ENCODE peak calls at places on chromosomes 2 and 18, in six cellular contexts. S is GM23248, N is heart left ventricle, I is small intestine, K is K562, G is ovary. H is an unnamed sample. For H3K27me3, the result is how much of the 10 kb centered on the place peaks cover.

GRCh38 chr2:154720642-154721041 is 22.1 kb downstream of the KCNJ3 start:
- DNase-seq in K (no peak), S (no peak), N (no peak), G (no peak), I (no peak), H (no peak)

GRCh38 chr2:111160758-111161157 is 40.0 kb downstream of the BCL2L11 start:
- DNase-seq in K (no peak), I (no peak), N (no peak), S (peak), G (no peak), H (peak)

GRCh38 chr2:211014906-211015305 is 458.5 kb downstream of the CPS1 start:
- DNase-seq in N (no peak), I (no peak), S (no peak), K (no peak), G (no peak), H (no peak)

GRCh38 chr18:43265465-43265864 is 11.8 kb downstream of the SYT4 start:
- DNase-seq in N (no peak), S (no peak), G (no peak), K (no peak), I (no peak), H (no peak)

GRCh38 chr18:6855767-6856166 is 126.3 kb downstream of the ARHGAP28 start:
- DNase-seq in N (no peak), G (no peak), K (no peak), S (no peak), I (no peak), H (no peak)

GRCh38 chr2:189545424-189545823 is 35.2 kb downstream of the SLC40A1 start:
- DNase-seq in S (no peak), I (no peak), N (no peak), K (no peak), G (no peak), H (no peak)

GRCh38 chr2:158619496-158619895 is 162.7 kb downstream of the PKP4 start:
- DNase-seq in N (no peak), K (no peak), G (no peak), S (peak), I (peak), H (peak)

GRCh38 chr18:78150590-78150989 is 829.0 kb upstream of the SALL3 start:
- DNase-seq in G (no peak), I (no peak), N (no peak), S (no peak), K (no peak), H (no peak)

GRCh38 chr2:95347681-95348608 is 50.8 kb downstream of the KCNIP3 start:
- DNase-seq in S (no peak), G (no peak), K (no peak), I (no peak), N (no peak), H (no peak)

GRCh38 chr2:19256239-19256638 is 102.2 kb downstream of the OSR1 start:
- DNase-seq in K (no peak), G (no peak), N (no peak), I (peak), S (peak), H (peak)

DNA sequence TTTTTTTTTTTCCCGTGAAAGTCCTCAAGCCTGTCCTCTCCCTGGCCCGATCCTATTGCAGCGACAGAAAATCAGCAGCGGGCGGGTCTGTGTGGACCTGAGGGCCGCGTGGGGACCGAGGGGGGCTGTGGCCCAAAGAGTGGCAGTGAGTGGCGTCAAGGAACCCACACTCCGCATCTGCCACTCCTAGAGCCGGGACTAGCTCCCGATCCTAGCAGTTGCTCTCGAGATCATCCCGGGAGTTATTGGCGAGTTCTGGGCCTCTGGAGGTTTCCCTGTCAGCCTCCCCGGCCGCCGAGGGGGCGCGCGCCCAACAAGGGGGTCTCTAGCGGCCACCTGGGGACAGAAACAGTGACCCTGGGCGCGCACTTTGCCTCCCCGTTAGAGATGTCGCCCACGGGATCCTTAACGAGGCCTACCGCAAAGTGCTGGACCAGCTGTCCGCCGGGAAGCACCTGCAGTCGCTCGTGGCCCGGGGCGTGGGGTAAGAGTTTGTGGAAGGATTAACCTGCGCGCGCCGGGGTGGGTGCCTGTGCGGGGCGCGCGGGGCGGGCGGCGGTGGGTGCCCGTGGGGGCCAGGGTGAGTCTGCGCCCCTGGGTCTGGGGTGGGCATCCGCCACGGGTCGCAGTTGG is 3.3 kb downstream of the ADCYAP1 start:
- DNase-seq in K (no peak), G (no peak), S (no peak), N (no peak), I (no peak), H (no peak)
- H3K27me3 ChIP-seq in K (half or more), G (under half), S (half or more), N (half or more), I (under half), H (half or more)

DNA sequence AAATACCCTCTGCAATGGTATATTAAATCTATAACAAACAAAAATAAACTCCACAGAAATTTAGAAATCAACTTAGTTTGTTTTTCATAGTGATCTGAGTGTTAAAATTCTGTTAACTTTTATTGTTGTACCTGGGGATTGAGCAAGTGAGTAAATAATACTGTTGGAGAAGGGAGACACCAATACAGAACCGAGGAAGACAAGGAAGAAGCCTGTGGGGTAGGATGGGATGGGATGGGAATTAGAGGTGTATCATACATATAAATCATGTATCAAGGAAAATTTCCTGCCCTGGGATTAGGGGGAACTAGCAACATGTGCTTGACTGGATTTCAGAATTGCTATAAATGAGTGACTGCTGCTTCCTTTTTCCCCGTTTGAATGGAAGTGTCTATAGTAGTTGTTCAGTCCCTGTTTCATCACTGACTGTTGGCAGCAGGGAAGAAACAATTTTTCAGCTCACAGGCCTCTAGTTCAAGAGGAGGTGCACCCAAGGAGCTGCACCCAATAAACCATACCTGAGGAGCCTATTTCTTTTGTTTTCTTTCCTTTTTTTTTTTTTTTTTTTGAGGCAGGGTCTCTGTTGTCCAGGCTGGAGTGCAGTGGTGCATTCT is 53.1 kb downstream of the SP110 start:
- DNase-seq in S (no peak), K (no peak), G (no peak), N (no peak), I (no peak), H (no peak)
- H3K27me3 ChIP-seq in S (under half), K (under half), G (under half), N (under half), I (under half), H (under half)

DNA sequence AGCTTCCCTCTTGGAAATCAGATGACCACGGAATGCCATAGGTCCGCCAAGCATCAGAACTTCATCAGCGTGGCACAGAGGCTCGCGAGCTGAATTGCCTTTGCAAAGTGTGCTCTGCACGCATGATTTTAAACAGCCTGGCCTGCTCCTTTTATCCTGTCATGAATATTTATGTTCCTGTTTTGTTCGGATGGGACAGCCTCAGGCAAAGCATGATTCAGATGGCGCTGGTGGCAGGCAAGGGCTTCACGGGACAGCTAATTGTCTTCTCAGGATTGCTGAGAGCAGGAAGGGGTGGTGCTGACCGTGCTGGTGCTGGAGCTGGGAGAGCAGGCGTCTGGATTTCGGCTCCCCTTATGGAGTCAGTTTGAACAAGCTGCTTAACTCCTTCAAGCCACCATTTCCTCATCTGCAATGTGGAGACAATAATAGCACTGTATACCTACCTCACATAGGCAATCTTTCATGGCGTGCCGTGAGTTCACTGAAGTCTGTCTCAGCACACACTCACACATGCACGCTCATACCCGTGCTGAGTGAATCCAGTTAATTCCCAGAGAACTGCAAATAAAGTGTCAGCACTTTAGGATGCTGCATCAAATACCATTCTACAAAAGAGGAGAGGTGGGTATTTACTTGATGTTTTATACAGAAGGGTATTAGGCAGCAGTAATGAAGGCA is 79.7 kb upstream of the APCDD1 start:
- DNase-seq in I (no peak), N (no peak), S (peak), K (no peak), G (no peak), H (peak)
- H3K27me3 ChIP-seq in I (under half), N (under half), S (under half), K (under half), G (under half), H (under half)

GRCh38 chr2:26682155-26682554 is 10.4 kb upstream of the KCNK3 start:
- DNase-seq in N (no peak), G (no peak), S (peak), I (no peak), K (no peak), H (peak)
- H3K27me3 ChIP-seq in N (under half), G (under half), S (half or more), I (under half), K (under half), H (under half)

DNA sequence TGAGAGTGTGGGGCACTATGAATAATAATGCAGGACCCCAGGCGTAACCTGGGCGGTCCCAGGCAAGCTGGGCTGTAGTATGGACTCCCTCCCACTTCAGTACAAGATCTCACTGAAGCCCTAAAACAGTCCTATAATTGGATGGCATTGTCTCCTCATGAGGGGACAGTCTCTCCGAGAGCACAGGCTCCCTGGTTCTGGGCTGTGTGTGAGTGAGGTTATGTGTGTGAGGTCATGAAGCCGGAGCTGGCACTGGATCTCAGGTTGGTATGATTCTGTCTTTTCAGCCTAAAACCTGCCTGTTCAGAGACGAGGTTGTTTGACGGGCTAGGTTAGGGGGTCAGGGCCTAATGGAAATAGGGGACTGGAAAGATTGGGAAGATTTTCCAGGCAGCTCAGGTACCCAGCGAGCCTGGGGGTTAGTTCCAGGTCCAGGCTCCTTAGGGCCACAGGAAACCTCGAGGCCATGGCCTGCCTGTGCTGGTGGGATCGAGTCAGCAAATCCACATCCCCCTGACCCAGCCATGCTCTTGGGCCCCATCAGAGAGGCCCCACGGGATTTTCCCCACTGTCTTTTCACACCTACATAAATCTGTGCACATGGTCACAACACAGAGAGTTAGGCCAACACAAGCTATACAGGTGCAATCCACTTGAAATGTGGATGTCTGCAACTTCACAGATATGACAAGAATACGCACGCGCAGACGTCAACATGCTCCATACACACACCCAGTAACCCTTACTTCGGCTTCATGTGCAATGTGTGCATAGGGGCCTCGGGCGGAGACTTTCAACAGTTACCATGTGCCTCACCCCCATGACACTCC is 94.8 kb downstream of the INHBB start:
- DNase-seq in S (no peak), N (no peak), I (no peak), K (no peak), G (no peak), H (no peak)
- H3K27me3 ChIP-seq in S (under half), N (under half), I (under half), K (under half), G (under half), H (under half)

GRCh38 chr2:24815171-24815570 is 21.9 kb downstream of the CENPO start:
- DNase-seq in G (no peak), K (no peak), S (no peak), N (no peak), I (no peak), H (no peak)

GRCh38 chr2:24816884-24817283 is 23.7 kb downstream of the CENPO start:
- DNase-seq in N (no peak), I (no peak), S (peak), K (no peak), G (no peak), H (peak)

GRCh38 chr2:24814498-24814897 is 21.3 kb downstream of the CENPO start:
- DNase-seq in G (no peak), N (no peak), I (no peak), K (no peak), S (no peak), H (no peak)

GRCh38 chr2:24818721-24819167 is 25.5 kb downstream of the CENPO start:
- DNase-seq in N (no peak), K (no peak), G (no peak), I (no peak), S (peak), H (no peak)

DNA sequence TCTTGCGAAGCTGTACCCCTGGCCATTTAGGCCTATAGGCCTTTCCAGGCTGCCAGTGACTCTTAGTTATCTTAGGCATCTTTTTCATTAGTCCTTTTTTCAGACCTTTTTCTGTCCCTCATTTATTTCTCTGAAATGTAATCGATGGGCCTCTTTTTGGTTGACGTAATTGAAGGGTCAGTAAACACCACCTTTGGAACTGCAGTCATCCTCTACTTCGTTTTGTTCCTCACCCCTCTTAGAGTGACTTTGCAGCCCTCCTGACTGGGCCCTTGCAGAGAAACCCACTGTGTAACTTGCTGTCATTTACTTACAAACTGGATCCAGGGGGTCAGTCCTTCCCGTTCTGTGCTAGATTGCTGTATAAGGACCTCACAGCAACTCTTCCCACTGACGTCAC is 23.2 kb downstream of the CENPO start:
- DNase-seq in K (no peak), G (no peak), I (no peak), N (no peak), S (no peak), H (no peak)
- H3K27me3 ChIP-seq in K (under half), G (under half), I (under half), N (under half), S (under half), H (under half)

H was measured in adipocyte.